ENCODE peak calls at places on chromosomes 13 and 19, in seven cellular contexts. D is stimulated activated CD8-positive, alpha-beta memory T cell treated with anti-CD3 and anti-CD28 coated beads, Interleukin-15, amount 100 ng/mL, for 24 hours; E is NCI-H1417; X is heart left ventricle; K is PC-9; M is NCI-H2081 treated with DMSO at 0.1 percent for 48 hours; B is GDM1. J is an unnamed sample.

GRCh38 chr19:49613374-49613773 is 22.4 kb downstream of the PRR12 start:
- DNase-seq in M (no peak), D (no peak), X (no peak), K (peak), E (no peak), B (no peak), J (no peak)

GRCh38 chr13:33526718-33527117 is 241.2 kb upstream of the STARD13 start:
- DNase-seq in B (no peak), D (no peak), E (no peak), X (no peak), K (no peak), M (no peak), J (no peak)

GRCh38 chr13:79936368-79937136 is 404.4 kb downstream of the SPRY2 start:
- DNase-seq in X (peak), E (no peak), M (no peak), K (peak), D (no peak), B (no peak), J (no peak)

GRCh38 chr19:39514840-39515550 is at the start of gene SELENOV:
- DNase-seq in B (no peak), M (no peak), D (no peak), E (no peak), X (no peak), K (no peak), J (no peak)

GRCh38 chr19:1163283-1163933 is 10.7 kb downstream of the SBNO2 start:
- DNase-seq in M (no peak), E (no peak), K (no peak), B (no peak), X (no peak), D (no peak), J (peak)

GRCh38 chr13:113275387-113275786 is 21.7 kb upstream of the LAMP1 start:
- DNase-seq in M (no peak), X (no peak), D (no peak), E (peak), K (peak), B (no peak), J (no peak)

GRCh38 chr13:101554420-101555125 is 102.1 kb downstream of the ITGBL1 start:
- DNase-seq in K (no peak), D (no peak), X (no peak), M (no peak), B (no peak), E (no peak), J (no peak)

GRCh38 chr19:12782424-12783225 is 7.3 kb upstream of the HOOK2 start:
- DNase-seq in D (peak), B (peak), M (peak), E (peak), K (no peak), X (peak), J (peak)

GRCh38 chr19:16527971-16528521 is 14.2 kb downstream of the CHERP start:
- DNase-seq in E (no peak), B (peak), X (no peak), K (no peak), M (no peak), D (no peak), J (no peak)

GRCh38 chr13:106471957-106472543 is 63.4 kb downstream of the EFNB2 start:
- DNase-seq in E (no peak), M (no peak), K (peak), B (no peak), D (no peak), X (no peak), J (no peak)

GRCh38 chr19:56125806-56126590 is 4.9 kb upstream of the ZNF787 start:
- DNase-seq in D (no peak), B (no peak), M (no peak), E (no peak), X (no peak), K (peak), J (no peak)

GRCh38 chr19:48961051-48961649 is 4.0 kb upstream of the FTL start:
- DNase-seq in E (no peak), M (no peak), B (no peak), K (no peak), D (no peak), X (no peak), J (no peak)

GRCh38 chr19:39553082-39553652 is 13.2 kb upstream of the EID2 start:
- DNase-seq in M (no peak), E (no peak), D (no peak), K (no peak), B (no peak), X (no peak), J (no peak)

GRCh38 chr13:76723551-76724232 is 162.5 kb downstream of the KCTD12 start:
- DNase-seq in K (no peak), E (no peak), M (no peak), X (peak), B (peak), D (no peak), J (no peak)

GRCh38 chr19:51567583-51567982 is 3.5 kb upstream of the ZNF175 start:
- DNase-seq in K (no peak), E (no peak), B (no peak), X (no peak), M (no peak), D (no peak), J (no peak)

GRCh38 chr13:71358218-71358617 is 508.8 kb downstream of the DACH1 start:
- DNase-seq in B (no peak), E (no peak), M (no peak), K (no peak), X (no peak), D (no peak), J (no peak)

GRCh38 chr13:28532226-28533048 is 37.5 kb upstream of the FLT1 start:
- DNase-seq in M (no peak), B (no peak), E (no peak), K (no peak), X (peak), D (no peak), J (no peak)

GRCh38 chr19:15516363-15516762 is 8.0 kb downstream of the CYP4F22 start:
- DNase-seq in K (no peak), B (no peak), D (no peak), M (no peak), X (no peak), E (no peak), J (no peak)

GRCh38 chr13:42977219-42977659 is 14.8 kb downstream of the EPSTI1 start:
- DNase-seq in X (no peak), E (no peak), M (no peak), B (no peak), K (no peak), D (no peak), J (no peak)

GRCh38 chr19:38577826-38578225 is 39.9 kb downstream of the MAP4K1 start:
- DNase-seq in B (no peak), K (no peak), E (no peak), X (no peak), D (no peak), M (no peak), J (no peak)